ENCODE peak calls at places on chromosomes 12 and 14, in six cellular contexts. A is GM12891, O is H1, K is K562, S is GM12878, D is HepG2. I is an unnamed sample.

GRCh38 chr12:67366530-67367196 is 97.5 kb downstream of the CAND1 start:
- DNase-seq in A (no peak), O (no peak), K (no peak), S (no peak), D (no peak), I (no peak)

GRCh38 chr14:104895786-104896642 is 28.7 kb upstream of the PLD4 start:
- DNase-seq in A (peak), O (peak), K (no peak), S (no peak), D (no peak), I (peak)

GRCh38 chr12:85807681-85808228 is 28.5 kb downstream of the RASSF9 start:
- DNase-seq in A (no peak), O (no peak), K (no peak), S (no peak), D (no peak), I (no peak)

GRCh38 chr12:22271036-22271435 is 63.5 kb downstream of the ST8SIA1 start:
- DNase-seq in A (no peak), O (no peak), K (no peak), S (no peak), D (no peak), I (no peak)

GRCh38 chr12:12157424-12157823 is 86.7 kb downstream of the BCL2L14 start:
- DNase-seq in A (no peak), O (no peak), K (no peak), S (no peak), D (no peak), I (no peak)

GRCh38 chr12:28780096-28780495 is 369.0 kb upstream of the FAR2 start:
- DNase-seq in A (no peak), O (no peak), K (no peak), S (no peak), D (peak), I (no peak)

GRCh38 chr14:64870160-64870559 is 9.5 kb downstream of the SPTB start:
- DNase-seq in A (no peak), O (no peak), K (no peak), S (no peak), D (no peak), I (no peak)

GRCh38 chr12:57765003-57765697 is 1.7 kb downstream of the CYP27B1 start:
- DNase-seq in A (no peak), O (peak), K (no peak), S (no peak), D (peak), I (peak)

GRCh38 chr12:58819345-58819744 is 101.0 kb downstream of the LRIG3 start:
- DNase-seq in A (no peak), O (peak), K (no peak), S (no peak), D (peak), I (no peak)

GRCh38 chr12:7374423-7375144 is 69.4 kb downstream of the CD163L1 start:
- DNase-seq in A (peak), O (peak), K (peak), S (no peak), D (peak), I (peak)

GRCh38 chr12:96422192-96422591 is 22.0 kb upstream of the CDK17 start:
- DNase-seq in A (no peak), O (no peak), K (no peak), S (no peak), D (no peak), I (no peak)

GRCh38 chr12:17928708-17929366 is 161.2 kb downstream of the RERGL start:
- DNase-seq in A (no peak), O (no peak), K (no peak), S (no peak), D (peak), I (no peak)

GRCh38 chr12:98894412-98895085 is 249.5 kb downstream of the APAF1 start:
- DNase-seq in A (peak), O (peak), K (no peak), S (no peak), D (no peak), I (peak)

GRCh38 chr14:28240909-28241308 is 525.7 kb upstream of the FOXG1 start:
- DNase-seq in A (no peak), O (no peak), K (no peak), S (no peak), D (no peak), I (no peak)

GRCh38 chr14:28245216-28245615 is 521.4 kb upstream of the FOXG1 start:
- DNase-seq in A (no peak), O (no peak), K (no peak), S (no peak), D (no peak), I (no peak)

GRCh38 chr14:28242895-28243294 is 523.7 kb upstream of the FOXG1 start:
- DNase-seq in A (no peak), O (no peak), K (no peak), S (no peak), D (no peak), I (no peak)

DNA sequence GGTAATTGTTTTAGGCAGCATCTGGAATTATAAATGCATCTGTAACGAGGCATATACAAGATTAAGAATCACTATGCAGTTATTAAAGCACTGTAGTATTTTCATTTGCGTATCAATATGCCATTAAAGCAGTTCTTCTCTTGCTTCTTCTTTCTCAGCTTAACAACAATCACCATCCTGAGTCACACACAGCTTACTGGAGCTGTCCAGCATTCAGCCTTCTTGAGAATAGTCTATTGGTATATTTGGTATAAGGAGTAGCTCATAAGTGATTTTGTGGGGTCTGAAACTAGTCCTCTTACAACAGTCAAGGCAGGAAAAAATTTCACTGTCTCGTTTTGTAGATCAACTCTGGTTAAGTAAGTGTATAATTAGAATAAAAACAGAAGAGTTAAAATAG is 523.0 kb upstream of the FOXG1 start:
- DNase-seq in A (no peak), O (no peak), K (no peak), S (no peak), D (no peak), I (no peak)
- TF ChIP-seq TAF1 in A (no peak), O (no peak), K (no peak), S (no peak), D (no peak), I (no peak)

GRCh38 chr12:56258068-56258819 is at the start of gene ANKRD52:
- DNase-seq in A (peak), O (peak), K (peak), S (no peak), D (peak), I (peak)
- TF ChIP-seq POLR2A in A (no peak), O (no peak), K (peak), S (peak), D (peak), I (peak)

DNA sequence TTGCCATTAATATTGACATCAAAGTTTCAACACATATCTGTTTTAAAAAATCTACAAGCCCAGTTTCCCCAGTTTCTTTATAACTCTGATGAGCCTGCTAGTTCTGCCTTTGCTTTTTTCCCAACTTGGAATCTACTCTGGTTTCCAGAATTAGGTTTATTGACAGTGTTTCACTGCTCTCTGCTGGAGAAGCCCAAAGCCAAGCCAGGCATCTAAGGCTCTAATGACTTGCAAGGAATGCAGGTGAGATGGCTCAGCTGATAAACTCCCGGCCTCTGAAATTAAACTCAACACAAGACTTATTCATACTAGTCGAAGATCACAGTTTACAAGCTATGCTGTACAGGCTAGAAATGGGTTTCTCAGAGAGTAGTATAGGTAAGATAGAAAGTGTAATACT is 54.3 kb downstream of the HMGA2 start:
- DNase-seq in A (no peak), O (no peak), K (no peak), S (no peak), D (no peak), I (no peak)
- TF ChIP-seq POLR2AphosphoS5 in A (no peak), O (no peak), K (no peak), S (no peak), D (no peak), I (no peak)

DNA sequence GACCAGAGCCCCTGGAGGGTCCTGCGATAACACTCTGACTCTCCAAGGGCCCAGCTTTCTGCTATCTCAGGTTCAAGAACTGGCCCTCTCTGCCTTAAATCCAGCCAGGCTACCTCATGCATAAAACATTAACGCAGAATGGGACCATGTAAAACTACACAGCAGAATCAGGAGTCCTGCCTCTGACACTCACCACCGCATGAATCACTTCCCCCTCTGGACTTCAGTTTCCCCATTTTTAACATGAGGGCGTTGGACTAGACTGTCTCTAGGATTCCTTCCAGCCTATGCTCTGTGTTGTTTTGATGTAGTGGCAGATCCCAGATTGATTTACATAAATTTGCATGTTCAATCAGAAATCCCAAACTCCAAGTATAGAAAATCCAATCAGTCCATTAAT is 3.3 kb downstream of the NCKAP5L start:
- DNase-seq in A (no peak), O (no peak), K (no peak), S (no peak), D (no peak), I (no peak)
- TF ChIP-seq TAF1 in A (no peak), O (no peak), K (no peak), S (no peak), D (no peak), I (no peak)

GRCh38 chr14:90987140-90987539 is 73.3 kb downstream of the RPS6KA5 start:
- DNase-seq in A (no peak), O (no peak), K (no peak), S (no peak), D (no peak), I (no peak)
- TF ChIP-seq POLR2A in A (no peak), O (no peak), K (no peak), S (no peak), D (no peak), I (no peak)

DNA sequence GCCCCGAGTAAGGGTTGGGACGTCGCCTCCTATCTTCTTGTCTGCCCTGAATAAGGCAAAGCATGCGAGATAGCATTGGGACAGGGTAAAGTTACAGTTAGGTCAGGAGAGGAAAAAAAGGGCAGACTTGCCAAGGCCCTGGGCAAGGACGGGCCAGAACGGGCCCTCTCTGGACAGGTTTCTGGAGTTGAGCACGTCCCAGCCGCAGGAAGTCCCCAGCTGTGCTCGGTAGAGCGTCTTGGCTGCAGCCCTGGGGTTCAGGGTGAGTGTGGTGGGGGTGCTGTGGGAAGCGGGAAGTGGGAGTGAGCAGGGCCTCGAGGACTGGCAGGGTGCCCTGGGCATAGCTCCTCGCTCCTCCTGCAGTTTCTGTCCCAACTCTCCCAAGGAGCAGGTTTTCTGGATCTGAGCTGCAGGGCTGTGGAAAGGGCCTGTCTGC is 5.4 kb downstream of the RPS6KL1 start:
- DNase-seq in A (no peak), O (no peak), K (no peak), S (no peak), D (no peak), I (no peak)
- TF ChIP-seq POLR2AphosphoS5 in A (no peak), O (no peak), K (no peak), S (no peak), D (no peak), I (no peak)

GRCh38 chr14:29220077-29220476 is 453.5 kb downstream of the FOXG1 start:
- DNase-seq in A (no peak), O (no peak), K (no peak), S (no peak), D (no peak), I (no peak)

GRCh38 chr14:29216774-29217232 is 450.2 kb downstream of the FOXG1 start:
- DNase-seq in A (no peak), O (no peak), K (no peak), S (no peak), D (no peak), I (no peak)

GRCh38 chr14:29215853-29216252 is 449.3 kb downstream of the FOXG1 start:
- DNase-seq in A (no peak), O (no peak), K (no peak), S (no peak), D (no peak), I (no peak)

GRCh38 chr14:29217813-29218450 is 451.3 kb downstream of the FOXG1 start:
- DNase-seq in A (no peak), O (no peak), K (no peak), S (no peak), D (peak), I (no peak)

GRCh38 chr14:29216316-29216715 is 449.7 kb downstream of the FOXG1 start:
- DNase-seq in A (no peak), O (no peak), K (no peak), S (no peak), D (no peak), I (no peak)
- TF ChIP-seq TAF1 in A (no peak), O (no peak), K (no peak), S (no peak), D (no peak), I (no peak)

GRCh38 chr12:2456122-2456812 is 338.5 kb upstream of the FKBP4 start:
- DNase-seq in A (no peak), O (no peak), K (no peak), S (no peak), D (no peak), I (no peak)
- TF ChIP-seq POLR2A in A (no peak), O (no peak), K (no peak), S (no peak), D (no peak), I (no peak)

GRCh38 chr12:104693493-104693892 is 236.7 kb downstream of the CHST11 start:
- DNase-seq in A (no peak), O (no peak), K (no peak), S (no peak), D (no peak), I (no peak)

GRCh38 chr12:104689630-104690029 is 232.9 kb downstream of the CHST11 start:
- DNase-seq in A (no peak), O (no peak), K (no peak), S (no peak), D (no peak), I (no peak)

GRCh38 chr12:104692335-104693218 is 235.8 kb downstream of the CHST11 start:
- DNase-seq in A (no peak), O (no peak), K (no peak), S (peak), D (no peak), I (no peak)

GRCh38 chr12:104694161-104694560 is 237.4 kb downstream of the CHST11 start:
- DNase-seq in A (no peak), O (no peak), K (no peak), S (no peak), D (no peak), I (no peak)

GRCh38 chr12:104691661-104692334 is 235.1 kb downstream of the CHST11 start:
- DNase-seq in A (peak), O (no peak), K (no peak), S (no peak), D (no peak), I (no peak)
- TF ChIP-seq POLR2AphosphoS5 in A (no peak), O (no peak), K (no peak), S (no peak), D (no peak), I (no peak)

GRCh38 chr12:94621662-94622359 is 28.5 kb downstream of the TMCC3 start:
- DNase-seq in A (peak), O (no peak), K (no peak), S (peak), D (no peak), I (peak)
- TF ChIP-seq TAF1 in A (no peak), O (no peak), K (no peak), S (no peak), D (no peak), I (no peak)